ENCODE peak calls at places on chromosomes 11 and 22, in four cellular contexts. I is activated CD4-positive, alpha-beta T cell treated with anti-CD3 and anti-CD28 coated beads for 36 hours; B is HEK293T; J is lower leg skin. Q is an unnamed sample.

GRCh38 chr11:126115820-126116319 is 53.2 kb upstream of the CDON start:
- DNase-seq in I (no peak), J (peak), B (peak), Q (peak)

GRCh38 chr22:42283288-42284229 is 13.1 kb upstream of the TCF20 start:
- DNase-seq in B (no peak), I (peak), J (no peak), Q (no peak)

GRCh38 chr11:76051937-76052336 is 154.4 kb downstream of the WNT11 start:
- DNase-seq in B (no peak), J (no peak), I (no peak), Q (no peak)

GRCh38 chr11:130122141-130122575 is 37.4 kb upstream of the ST14 start:
- DNase-seq in I (peak), J (no peak), B (no peak), Q (no peak)

GRCh38 chr11:116946414-116946813 is 109.0 kb upstream of the APOA1 start:
- DNase-seq in J (no peak), I (no peak), B (no peak), Q (no peak)

GRCh38 chr11:3074912-3075589 is 17.8 kb upstream of the CARS1 start:
- DNase-seq in J (no peak), B (no peak), I (no peak), Q (no peak)

GRCh38 chr11:94544832-94545640 is 1.3 kb downstream of the FUT4 start:
- DNase-seq in I (no peak), J (peak), B (no peak), Q (no peak)

GRCh38 chr11:32161293-32161692 is 70.4 kb downstream of the RCN1 start:
- DNase-seq in I (no peak), B (no peak), J (no peak), Q (no peak)

GRCh38 chr11:236774-237767 is at the start of gene PSMD13:
- DNase-seq in J (peak), B (peak), I (peak), Q (peak)

GRCh38 chr11:111977141-111978027 is 40.2 kb downstream of the DIXDC1 start:
- DNase-seq in I (peak), J (peak), B (peak), Q (peak)

GRCh38 chr11:32374261-32374711 is 61.1 kb downstream of the WT1 start:
- DNase-seq in B (peak), J (peak), I (peak), Q (peak)